ENCODE peak calls at places on chromosomes 4 and X, in seven cellular contexts. One of them, this sample, is unnamed.

GRCh38 chr4:73870778-73871177 is 1.6 kb downstream of the CXCL1 start:
- DNase-seq in HCT116: no peak
- DNase-seq in K562: no peak
- DNase-seq in HepG2: no peak
- DNase-seq in GM12878: no peak
- DNase-seq in H1: no peak
- DNase-seq in SK-N-SH: no peak
- DNase-seq in this sample: no peak

GRCh38 chr4:120895554-120895953 is 27.0 kb downstream of the PRDM5 start:
- DNase-seq in H1: no peak
- DNase-seq in SK-N-SH: no peak
- DNase-seq in HCT116: no peak
- DNase-seq in HepG2: no peak
- DNase-seq in GM12878: no peak
- DNase-seq in K562: no peak
- DNase-seq in this sample: no peak

GRCh38 chr4:40180356-40180755 is 16.5 kb upstream of the RHOH start:
- DNase-seq in GM12878: no peak
- DNase-seq in H1: no peak
- DNase-seq in HepG2: no peak
- DNase-seq in SK-N-SH: peak
- DNase-seq in K562: no peak
- DNase-seq in HCT116: peak
- DNase-seq in this sample: no peak

GRCh38 chr4:112361181-112361791 is 64.1 kb downstream of the ALPK1 start:
- DNase-seq in GM12878: peak
- DNase-seq in K562: peak
- DNase-seq in H1: peak
- DNase-seq in HCT116: no peak
- DNase-seq in HepG2: peak
- DNase-seq in SK-N-SH: no peak
- DNase-seq in this sample: peak

GRCh38 chrX:65985922-65986588 is 53.8 kb downstream of the VSIG4 start:
- DNase-seq in GM12878: peak
- DNase-seq in HepG2: peak
- DNase-seq in HCT116: peak
- DNase-seq in H1: no peak
- DNase-seq in SK-N-SH: peak
- DNase-seq in K562: peak
- DNase-seq in this sample: peak

GRCh38 chr4:184856277-184856609 is 30.5 kb upstream of the ACSL1 start:
- DNase-seq in H1: no peak
- DNase-seq in SK-N-SH: no peak
- DNase-seq in GM12878: no peak
- DNase-seq in HepG2: no peak
- DNase-seq in HCT116: no peak
- DNase-seq in K562: no peak
- DNase-seq in this sample: no peak

GRCh38 chr4:81196126-81196650 is 18.8 kb downstream of the PRKG2 start:
- DNase-seq in H1: no peak
- DNase-seq in K562: no peak
- DNase-seq in HCT116: no peak
- DNase-seq in GM12878: no peak
- DNase-seq in HepG2: no peak
- DNase-seq in SK-N-SH: no peak
- DNase-seq in this sample: no peak

GRCh38 chr4:137700072-137700471 is 167.8 kb upstream of the PCDH18 start:
- DNase-seq in K562: no peak
- DNase-seq in HCT116: no peak
- DNase-seq in HepG2: no peak
- DNase-seq in H1: no peak
- DNase-seq in GM12878: no peak
- DNase-seq in SK-N-SH: no peak
- DNase-seq in this sample: no peak

GRCh38 chr4:168562021-168562691 is 65.3 kb downstream of the PALLD start:
- DNase-seq in K562: no peak
- DNase-seq in HepG2: no peak
- DNase-seq in GM12878: no peak
- DNase-seq in SK-N-SH: no peak
- DNase-seq in H1: no peak
- DNase-seq in HCT116: no peak
- DNase-seq in this sample: no peak

GRCh38 chrX:11770320-11770719 is 12.3 kb downstream of the MSL3 start:
- DNase-seq in SK-N-SH: peak
- DNase-seq in GM12878: peak
- DNase-seq in H1: no peak
- DNase-seq in HCT116: peak
- DNase-seq in HepG2: peak
- DNase-seq in K562: peak
- DNase-seq in this sample: no peak

GRCh38 chrX:75986980-75987379 is 185.9 kb upstream of the PBDC1 start:
- DNase-seq in K562: no peak
- DNase-seq in H1: no peak
- DNase-seq in GM12878: no peak
- DNase-seq in HCT116: no peak
- DNase-seq in HepG2: no peak
- DNase-seq in SK-N-SH: no peak
- DNase-seq in this sample: no peak

GRCh38 chrX:153765138-153766079 is 1.4 kb downstream of the PLXNB3 start:
- DNase-seq in K562: peak
- DNase-seq in SK-N-SH: peak
- DNase-seq in GM12878: no peak
- DNase-seq in HCT116: no peak
- DNase-seq in H1: no peak
- DNase-seq in HepG2: peak
- DNase-seq in this sample: no peak

GRCh38 chrX:135740683-135741149 is 27.3 kb downstream of the CT45A3 start:
- DNase-seq in GM12878: no peak
- DNase-seq in SK-N-SH: peak
- DNase-seq in H1: peak
- DNase-seq in HCT116: peak
- DNase-seq in K562: peak
- DNase-seq in HepG2: peak
- DNase-seq in this sample: no peak

GRCh38 chr4:125268065-125268755 is 46.5 kb upstream of the FAT4 start:
- DNase-seq in SK-N-SH: no peak
- DNase-seq in HCT116: no peak
- DNase-seq in HepG2: no peak
- DNase-seq in H1: no peak
- DNase-seq in K562: no peak
- DNase-seq in GM12878: no peak
- DNase-seq in this sample: no peak

GRCh38 chrX:72620550-72621145 is 48.0 kb upstream of the HDAC8 start:
- DNase-seq in H1: no peak
- DNase-seq in HCT116: peak
- DNase-seq in GM12878: no peak
- DNase-seq in SK-N-SH: no peak
- DNase-seq in HepG2: peak
- DNase-seq in K562: peak
- DNase-seq in this sample: no peak

GRCh38 chr4:78622253-78622979 is 70.8 kb downstream of the ANXA3 start:
- DNase-seq in HCT116: no peak
- DNase-seq in GM12878: no peak
- DNase-seq in K562: peak
- DNase-seq in SK-N-SH: no peak
- DNase-seq in HepG2: peak
- DNase-seq in H1: no peak
- DNase-seq in this sample: no peak

GRCh38 chrX:53084863-53085262 is 2.7 kb downstream of the TSPYL2 start:
- DNase-seq in GM12878: no peak
- DNase-seq in HCT116: no peak
- DNase-seq in K562: no peak
- DNase-seq in H1: no peak
- DNase-seq in SK-N-SH: no peak
- DNase-seq in HepG2: no peak
- DNase-seq in this sample: no peak

GRCh38 chrX:103839404-103839803 is 7.3 kb upstream of the RAB9B start:
- DNase-seq in HCT116: no peak
- DNase-seq in H1: no peak
- DNase-seq in SK-N-SH: no peak
- DNase-seq in GM12878: no peak
- DNase-seq in HepG2: no peak
- DNase-seq in K562: no peak
- DNase-seq in this sample: no peak

GRCh38 chr4:970854-971520 is 2.4 kb downstream of the DGKQ start:
- DNase-seq in SK-N-SH: no peak
- DNase-seq in GM12878: no peak
- DNase-seq in K562: no peak
- DNase-seq in H1: no peak
- DNase-seq in HCT116: no peak
- DNase-seq in HepG2: no peak
- DNase-seq in this sample: no peak

GRCh38 chr4:971670-972500 is 1.5 kb downstream of the DGKQ start:
- DNase-seq in SK-N-SH: no peak
- DNase-seq in H1: no peak
- DNase-seq in HCT116: no peak
- DNase-seq in GM12878: no peak
- DNase-seq in HepG2: no peak
- DNase-seq in K562: no peak
- DNase-seq in this sample: no peak

GRCh38 chr4:973431-974397 is at the start of gene DGKQ:
- DNase-seq in SK-N-SH: peak
- DNase-seq in K562: peak
- DNase-seq in H1: peak
- DNase-seq in GM12878: no peak
- DNase-seq in HCT116: no peak
- DNase-seq in HepG2: peak
- DNase-seq in this sample: peak

GRCh38 chr4:974668-975067 is 1.3 kb upstream of the DGKQ start:
- DNase-seq in K562: no peak
- DNase-seq in GM12878: no peak
- DNase-seq in H1: no peak
- DNase-seq in HCT116: no peak
- DNase-seq in SK-N-SH: no peak
- DNase-seq in HepG2: no peak
- DNase-seq in this sample: no peak

DNA sequence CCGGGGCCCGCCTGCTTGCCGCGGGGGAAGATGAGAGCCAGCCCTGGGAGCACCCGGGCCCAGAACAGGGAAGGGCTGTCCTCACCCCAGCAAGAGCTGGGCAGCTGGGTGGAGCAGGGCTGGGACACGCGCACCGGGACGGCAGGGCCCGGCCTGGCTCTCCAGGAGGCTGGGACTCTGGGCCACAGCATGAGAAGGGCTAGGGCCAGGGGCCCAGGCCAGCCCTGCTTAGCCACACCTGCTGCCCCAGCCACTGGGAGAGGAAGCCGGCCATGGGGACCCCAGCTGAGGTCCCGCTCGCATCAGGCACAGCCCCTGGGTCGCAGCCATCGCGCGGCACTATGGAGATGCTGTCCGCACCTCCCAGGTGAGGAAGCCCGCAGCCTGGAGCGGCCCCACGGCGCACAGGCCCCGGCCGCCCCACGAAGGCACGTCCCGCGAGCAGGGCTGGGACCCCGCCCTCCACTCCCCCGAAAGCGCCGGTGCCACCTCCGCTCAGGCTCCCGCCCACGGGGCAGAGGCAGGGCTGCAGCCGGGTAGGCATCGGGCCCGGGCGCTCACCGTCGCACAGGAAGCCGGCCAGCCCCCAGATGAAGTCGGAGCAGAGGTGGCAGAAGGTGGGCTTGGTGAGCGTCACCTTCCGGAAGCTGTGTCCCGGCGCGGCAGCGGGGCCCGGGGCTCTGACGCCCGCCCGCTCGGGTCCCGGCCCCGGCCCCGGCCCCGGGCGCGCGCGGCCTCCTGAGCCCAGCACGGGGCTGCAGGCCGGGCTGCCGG is 531 bp downstream of the DGKQ start:
- DNase-seq in H1: peak
- DNase-seq in HepG2: no peak
- DNase-seq in SK-N-SH: peak
- DNase-seq in HCT116: no peak
- DNase-seq in K562: no peak
- DNase-seq in GM12878: no peak
- DNase-seq in this sample: no peak
- TF ChIP-seq YY1 in H1: no peak
- TF ChIP-seq YY1 in HepG2: no peak
- TF ChIP-seq YY1 in SK-N-SH: no peak
- TF ChIP-seq YY1 in HCT116: no peak
- TF ChIP-seq YY1 in K562: no peak
- TF ChIP-seq YY1 in GM12878: no peak
- TF ChIP-seq YY1 in this sample: no peak

GRCh38 chrX:86805241-86805640 is 657.0 kb downstream of the DACH2 start:
- DNase-seq in GM12878: no peak
- DNase-seq in H1: no peak
- DNase-seq in HCT116: no peak
- DNase-seq in K562: no peak
- DNase-seq in SK-N-SH: no peak
- DNase-seq in HepG2: no peak
- DNase-seq in this sample: peak

DNA sequence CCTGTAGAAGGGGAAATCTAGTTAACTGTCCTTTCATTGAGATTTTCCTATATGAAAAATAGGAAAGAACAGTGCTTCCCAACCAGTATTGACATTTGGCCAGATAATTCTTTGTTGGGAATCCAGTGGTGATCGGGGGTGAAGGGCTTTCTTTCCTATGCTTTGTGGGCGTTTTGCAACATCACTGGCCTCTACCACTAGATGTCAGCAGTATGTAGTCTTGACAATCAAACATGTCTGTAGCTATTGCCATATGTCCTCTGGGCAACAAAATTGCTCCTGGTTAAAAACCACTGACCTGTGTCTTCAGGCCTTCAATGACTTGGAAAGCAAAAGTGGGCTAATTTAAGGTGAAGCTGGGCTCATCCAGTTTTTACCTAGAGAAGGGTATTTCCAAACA is 658.5 kb downstream of the DACH2 start:
- DNase-seq in H1: no peak
- DNase-seq in GM12878: no peak
- DNase-seq in SK-N-SH: peak
- DNase-seq in K562: peak
- DNase-seq in HepG2: peak
- DNase-seq in HCT116: no peak
- DNase-seq in this sample: peak
- TF ChIP-seq YY1 in H1: no peak
- TF ChIP-seq YY1 in GM12878: no peak
- TF ChIP-seq YY1 in SK-N-SH: no peak
- TF ChIP-seq YY1 in K562: no peak
- TF ChIP-seq YY1 in HepG2: no peak
- TF ChIP-seq YY1 in HCT116: no peak
- TF ChIP-seq YY1 in this sample: no peak

DNA sequence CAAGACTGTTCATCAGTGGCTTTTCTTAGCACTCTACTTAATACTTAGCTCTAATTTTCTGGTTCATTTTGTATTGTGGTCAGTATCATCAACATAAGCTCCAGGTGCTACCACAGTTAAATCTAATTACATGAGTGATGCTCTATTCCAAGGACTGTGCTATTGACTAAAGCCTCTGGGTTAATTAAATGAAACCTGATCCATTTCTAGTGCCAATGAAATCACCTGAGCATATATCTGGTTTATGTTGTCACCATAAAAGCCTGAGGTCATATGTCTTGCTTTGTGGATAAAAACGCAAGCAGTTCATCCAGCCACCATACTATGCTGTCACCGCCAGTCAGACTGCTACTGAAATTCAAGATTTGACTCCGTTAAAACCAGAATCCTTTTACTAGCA is 64.2 kb upstream of the ZNF518B start:
- DNase-seq in HepG2: no peak
- DNase-seq in SK-N-SH: no peak
- DNase-seq in K562: no peak
- DNase-seq in HCT116: no peak
- DNase-seq in H1: no peak
- DNase-seq in GM12878: no peak
- DNase-seq in this sample: no peak
- TF ChIP-seq YY1 in HepG2: no peak
- TF ChIP-seq YY1 in SK-N-SH: no peak
- TF ChIP-seq YY1 in K562: no peak
- TF ChIP-seq YY1 in HCT116: no peak
- TF ChIP-seq YY1 in H1: no peak
- TF ChIP-seq YY1 in GM12878: no peak
- TF ChIP-seq YY1 in this sample: no peak

GRCh38 chrX:79138658-79139241 is 5.7 kb upstream of the GPR174 start:
- DNase-seq in K562: peak
- DNase-seq in HepG2: no peak
- DNase-seq in HCT116: no peak
- DNase-seq in GM12878: peak
- DNase-seq in SK-N-SH: no peak
- DNase-seq in H1: no peak
- DNase-seq in this sample: no peak
- TF ChIP-seq YY1 in K562: no peak
- TF ChIP-seq YY1 in HepG2: no peak
- TF ChIP-seq YY1 in HCT116: no peak
- TF ChIP-seq YY1 in GM12878: no peak
- TF ChIP-seq YY1 in SK-N-SH: no peak
- TF ChIP-seq YY1 in H1: no peak
- TF ChIP-seq YY1 in this sample: no peak

This sample was measured in NT2/D1.